ENCODE peak calls at places on chromosomes 13 and 19, in seven cellular contexts. H, T, O, D, J, K and B are unnamed samples.

GRCh38 chr19:1076951-1077350 is 10.0 kb downstream of the ARHGAP45 start:
- DNase-seq in H (peak), T (no peak), O (no peak), D (peak), J (no peak), K (peak), B (no peak)

GRCh38 chr13:48539550-48539949 is 6.7 kb upstream of the RCBTB2 start:
- DNase-seq in H (no peak), T (no peak), O (no peak), D (no peak), J (no peak), K (no peak), B (no peak)

GRCh38 chr19:41921280-41922219 is 6.7 kb downstream of the ERFL start:
- DNase-seq in H (no peak), T (no peak), O (no peak), D (no peak), J (no peak), K (no peak), B (no peak)

GRCh38 chr13:78593129-78593528 is 10.2 kb downstream of the POU4F1 start:
- DNase-seq in H (no peak), T (no peak), O (no peak), D (no peak), J (no peak), K (no peak), B (no peak)

GRCh38 chr19:8988204-8988603 is 22.0 kb downstream of the MUC16 start:
- DNase-seq in H (peak), T (no peak), O (no peak), D (no peak), J (no peak), K (no peak), B (no peak)

GRCh38 chr13:68176486-68176885 is 946.4 kb upstream of the PCDH9 start:
- DNase-seq in H (no peak), T (peak), O (no peak), D (no peak), J (no peak), K (no peak), B (no peak)

GRCh38 chr19:35673121-35673804 is 6.9 kb downstream of the UPK1A start:
- DNase-seq in H (peak), T (no peak), O (no peak), D (no peak), J (peak), K (no peak), B (peak)

GRCh38 chr13:26459276-26460131 is 98.0 kb upstream of the WASF3 start:
- DNase-seq in H (no peak), T (no peak), O (no peak), D (no peak), J (no peak), K (no peak), B (peak)

GRCh38 chr13:78978381-78978998 is 319.5 kb upstream of the OBI1 start:
- DNase-seq in H (peak), T (peak), O (peak), D (no peak), J (no peak), K (no peak), B (peak)

GRCh38 chr19:58059003-58059671 is at the start of gene ZNF135:
- DNase-seq in H (peak), T (no peak), O (peak), D (peak), J (peak), K (no peak), B (peak)

GRCh38 chr13:30607908-30608307 is 9.8 kb upstream of the USPL1 start:
- DNase-seq in H (peak), T (no peak), O (no peak), D (peak), J (no peak), K (no peak), B (no peak)

GRCh38 chr13:111565400-111565799 is 245.0 kb downstream of the TEX29 start:
- DNase-seq in H (no peak), T (no peak), O (no peak), D (no peak), J (no peak), K (no peak), B (no peak)